ENCODE peak calls at places on chromosomes 11 and 22, in four cellular contexts. K is EL, F is WTC11, J is fibroblast of the conjunctiva. P is an unnamed sample.

GRCh38 chr11:76830639-76831312 is 29.9 kb upstream of the ACER3 start:
- DNase-seq in K (peak), F (no peak), J (peak), P (peak)

GRCh38 chr22:22886546-22886945 is 1.1 kb upstream of the IGLL5 start:
- DNase-seq in K (no peak), F (no peak), J (no peak), P (no peak)

GRCh38 chr11:75142714-75143419 is 8.0 kb upstream of the SLCO2B1 start:
- DNase-seq in K (peak), F (no peak), J (peak), P (peak)

GRCh38 chr22:22179858-22180257 is 64.7 kb upstream of the VPREB1 start:
- DNase-seq in K (no peak), F (no peak), J (no peak), P (no peak)

GRCh38 chr11:103525069-103525468 is 415.8 kb downstream of the DYNC2H1 start:
- DNase-seq in K (peak), F (no peak), J (no peak), P (peak)

GRCh38 chr11:118610220-118610772 is 2.9 kb downstream of the PHLDB1 start:
- DNase-seq in K (no peak), F (peak), J (no peak), P (no peak)

GRCh38 chr11:65780770-65781151 is at the start of gene AP5B1:
- DNase-seq in K (peak), F (peak), J (no peak), P (peak)

GRCh38 chr22:36256474-36256873 is 3.5 kb downstream of the APOL1 start:
- DNase-seq in K (no peak), F (no peak), J (no peak), P (no peak)

GRCh38 chr22:37696657-37697539 is at the start of gene TRIOBP:
- DNase-seq in K (peak), F (peak), J (peak), P (peak)

GRCh38 chr22:28998681-28999080 is 63.0 kb downstream of the C22orf31 start:
- DNase-seq in K (no peak), F (no peak), J (no peak), P (no peak)

GRCh38 chr11:109911488-109911887 is 181.7 kb upstream of the ZC3H12C start:
- DNase-seq in K (no peak), F (no peak), J (no peak), P (no peak)

GRCh38 chr22:25098445-25099081 is 101.1 kb upstream of the CRYBB3 start:
- DNase-seq in K (no peak), F (no peak), J (no peak), P (no peak)

GRCh38 chr22:17343766-17344165 is 25.5 kb upstream of the CECR2 start:
- DNase-seq in K (no peak), F (no peak), J (no peak), P (no peak)

GRCh38 chr11:46144741-46145140 is 23.5 kb upstream of the PHF21A start:
- DNase-seq in K (no peak), F (no peak), J (no peak), P (no peak)

GRCh38 chr11:57310091-57310490 is 14.7 kb downstream of the TNKS1BP1 start:
- DNase-seq in K (no peak), F (no peak), J (no peak), P (no peak)

GRCh38 chr22:38272373-38273134 is at the start of gene TMEM184B:
- DNase-seq in K (peak), F (peak), J (peak), P (no peak)

GRCh38 chr11:74248469-74248868 is 63.0 kb downstream of the P4HA3 start:
- DNase-seq in K (no peak), F (no peak), J (no peak), P (no peak)

GRCh38 chr11:126002181-126002580 is 56.3 kb downstream of the VSIG10L2 start:
- DNase-seq in K (no peak), F (no peak), J (no peak), P (no peak)

GRCh38 chr22:44648085-44648820 is 53.8 kb upstream of the PRR5 start:
- DNase-seq in K (no peak), F (no peak), J (no peak), P (no peak)

GRCh38 chr11:84899740-84900139 is 727.4 kb downstream of the DLG2 start:
- DNase-seq in K (peak), F (peak), J (no peak), P (peak)

GRCh38 chr22:29478326-29479276 is 1.4 kb upstream of the NEFH start:
- DNase-seq in K (no peak), F (peak), J (no peak), P (no peak)

GRCh38 chr11:4826425-4826824 is 5.3 kb downstream of the OR51F2 start:
- DNase-seq in K (no peak), F (no peak), J (no peak), P (no peak)